ENCODE peak calls at places on chromosomes 16 and 17, in five cellular contexts. S is anterior cingulate cortex, O is activated T-helper 1 cell treated with Interleukin-2 at 50 U/mL for 16 hours, W is esophagus muscularis mucosa, R is naive B cell. Z is an unnamed sample.

GRCh38 chr17:64622931-64623654 is 39.0 kb downstream of the SMURF2 start:
- DNase-seq in R (no peak), S (no peak), O (no peak), W (no peak), Z (no peak)

GRCh38 chr16:9525037-9525436 is 433.6 kb downstream of the HAPSTR1 start:
- DNase-seq in W (no peak), O (no peak), R (no peak), S (no peak), Z (peak; percentile 33)

GRCh38 chr17:79633937-79634813 is 23.3 kb upstream of the RBFOX3 start:
- DNase-seq in R (no peak), O (no peak), W (peak; percentile 77), S (no peak), Z (no peak)

GRCh38 chr16:86387461-86388440 is 122.6 kb upstream of the FOXF1 start:
- DNase-seq in R (no peak), S (no peak), O (no peak), W (no peak), Z (no peak)

GRCh38 chr17:80980397-80981061 is 11.1 kb upstream of the CHMP6 start:
- DNase-seq in S (no peak), W (no peak), O (no peak), R (no peak), Z (no peak)

GRCh38 chr17:76824103-76824502 is 44.1 kb upstream of the MGAT5B start:
- DNase-seq in S (no peak), O (no peak), R (no peak), W (no peak), Z (no peak)

GRCh38 chr17:77474292-77474988 is 333.7 kb downstream of the SEC14L1 start:
- DNase-seq in S (no peak), O (no peak), W (no peak), R (no peak), Z (no peak)

GRCh38 chr17:75442168-75443103 is 14.0 kb upstream of the TMEM94 start:
- DNase-seq in S (no peak), O (no peak), W (no peak), R (no peak), Z (no peak)

GRCh38 chr16:57112403-57113041 is 20.1 kb downstream of the CPNE2 start:
- DNase-seq in O (no peak), R (no peak), S (no peak), W (no peak), Z (no peak)

GRCh38 chr17:49822829-49823228 is 25.0 kb downstream of the TAC4 start:
- DNase-seq in W (no peak), O (no peak), S (no peak), R (no peak), Z (no peak)

GRCh38 chr16:49491111-49491670 is 117.6 kb downstream of the C16orf78 start:
- DNase-seq in W (no peak), S (no peak), O (no peak), R (no peak), Z (no peak)

GRCh38 chr16:56787185-56787584 is 57.3 kb downstream of the NUP93 start:
- DNase-seq in O (no peak), R (no peak), W (no peak), S (no peak), Z (no peak)

GRCh38 chr16:2969545-2970521 is 685 bp downstream of the PAQR4 start:
- DNase-seq in O (peak; percentile 48), R (peak; percentile 55), W (no peak), S (peak; percentile 42), Z (no peak)

GRCh38 chr17:3851461-3852100 is 5.5 kb upstream of the NCBP3 start:
- DNase-seq in S (no peak), O (no peak), R (no peak), W (no peak), Z (no peak)

GRCh38 chr17:13765701-13766100 is 164.0 kb upstream of the HS3ST3A1 start:
- DNase-seq in W (peak; percentile 50), S (no peak), R (no peak), O (no peak), Z (no peak)

GRCh38 chr17:49338883-49339282 is 23.2 kb downstream of the ZNF652 start:
- DNase-seq in O (no peak), R (no peak), S (no peak), W (no peak), Z (no peak)

GRCh38 chr17:81519284-81520020 is 6.9 kb upstream of the ACTG1 start:
- DNase-seq in W (no peak), R (peak; percentile 72), S (no peak), O (peak; percentile 67), Z (peak; percentile 53)

GRCh38 chr17:45883063-45883462 is 11.3 kb upstream of the MAPT start:
- DNase-seq in W (no peak), O (no peak), S (no peak), R (no peak), Z (no peak)

GRCh38 chr16:85894266-85894665 is 4.7 kb upstream of the IRF8 start:
- DNase-seq in S (no peak), W (no peak), O (no peak), R (no peak), Z (peak; percentile 27)

GRCh38 chr17:12789976-12790805 is 893 bp downstream of the ARHGAP44 start:
- DNase-seq in S (no peak), R (no peak), O (no peak), W (no peak), Z (no peak)

GRCh38 chr17:34246436-34246835 is 8.6 kb upstream of the CCL2 start:
- DNase-seq in S (no peak), R (peak; percentile 15), O (no peak), W (peak; percentile 75), Z (no peak)

GRCh38 chr16:21608647-21609328 is 9.4 kb downstream of the METTL9 start:
- DNase-seq in O (no peak), W (no peak), R (no peak), S (no peak), Z (no peak)

Z was measured in NCI-H2029.